ENCODE peak calls at places on chromosomes 13 and 19, in four cellular contexts. B is uterus, E is breast epithelium, T is spleen. S is an unnamed sample.

GRCh38 chr13:28313579-28313978 is 175.2 kb downstream of the PAN3 start:
- DNase-seq in B (no peak), T (no peak), E (no peak), S (no peak)

GRCh38 chr13:40484101-40484800 is 182.2 kb downstream of the FOXO1 start:
- DNase-seq in T (no peak), B (no peak), E (no peak), S (no peak)

GRCh38 chr13:22114630-22115311 is 443.9 kb downstream of the FGF9 start:
- DNase-seq in B (no peak), T (no peak), E (no peak), S (no peak)

GRCh38 chr13:70523622-70524021 is 415.4 kb upstream of the KLHL1 start:
- DNase-seq in T (no peak), B (no peak), E (no peak), S (no peak)

GRCh38 chr13:51269039-51269438 is 46.8 kb downstream of the FAM124A start:
- DNase-seq in E (no peak), T (no peak), B (no peak), S (no peak)

GRCh38 chr13:49040872-49041271 is 65.2 kb downstream of the FNDC3A start:
- DNase-seq in T (no peak), B (no peak), E (no peak), S (no peak)

GRCh38 chr19:50974702-50975555 is 5.5 kb upstream of the KLK6 start:
- DNase-seq in B (no peak), E (no peak), T (no peak), S (no peak)

GRCh38 chr13:43469791-43470190 is 317.0 kb downstream of the ENOX1 start:
- DNase-seq in E (no peak), T (no peak), B (no peak), S (no peak)

GRCh38 chr19:873084-874019 is 13.9 kb downstream of the CFD start:
- DNase-seq in B (no peak), E (no peak), T (peak), S (peak)

GRCh38 chr19:872266-872951 is 12.9 kb downstream of the CFD start:
- DNase-seq in E (no peak), B (peak), T (peak), S (peak)

GRCh38 chr19:876089-876488 is 16.6 kb downstream of the CFD start:
- DNase-seq in B (no peak), T (no peak), E (no peak), S (no peak)

GRCh38 chr19:876780-877314 is 16.1 kb downstream of the MED16 start:
- DNase-seq in T (no peak), B (no peak), E (no peak), S (no peak)

GRCh38 chr19:875265-875879 is 15.9 kb downstream of the CFD start:
- DNase-seq in T (no peak), E (no peak), B (no peak), S (no peak)
- TF ChIP-seq POLR2A in T (no peak), E (no peak), B (no peak), S (no peak)

GRCh38 chr13:53338760-53339159 is 310.1 kb downstream of the OLFM4 start:
- DNase-seq in B (no peak), T (no peak), E (no peak), S (no peak)

GRCh38 chr13:53340505-53341143 is 312.0 kb downstream of the OLFM4 start:
- DNase-seq in T (no peak), E (no peak), B (no peak), S (no peak)

GRCh38 chr13:53341144-53341510 is 312.5 kb downstream of the OLFM4 start:
- DNase-seq in B (no peak), E (no peak), T (no peak), S (no peak)

GRCh38 chr13:53343345-53343744 is 314.7 kb downstream of the OLFM4 start:
- DNase-seq in T (no peak), B (no peak), E (no peak), S (no peak)

DNA sequence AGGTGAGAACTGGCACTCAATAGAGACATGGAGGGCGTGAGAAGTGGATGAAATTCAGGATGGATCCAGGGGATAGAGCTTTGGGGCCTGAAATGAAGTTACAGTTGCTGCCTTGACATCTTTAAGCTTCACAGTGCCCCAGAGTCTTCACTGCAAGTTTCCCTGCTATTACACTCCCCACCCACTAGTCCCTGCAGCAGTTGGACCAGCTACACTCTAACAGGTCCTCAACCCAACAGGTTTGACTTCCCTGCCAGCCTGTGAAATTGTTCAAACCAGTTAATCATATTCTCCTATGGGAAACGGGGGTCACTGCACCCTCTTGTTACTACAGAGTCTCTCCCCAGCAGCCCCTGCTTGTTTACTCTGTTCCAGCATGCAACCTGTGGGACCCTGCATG is 314.0 kb downstream of the OLFM4 start:
- DNase-seq in E (no peak), T (no peak), B (no peak), S (no peak)
- TF ChIP-seq POLR2A in E (no peak), T (no peak), B (no peak), S (no peak)

GRCh38 chr13:97224544-97225324 is 2.6 kb downstream of the MBNL2 start:
- DNase-seq in B (no peak), T (no peak), E (peak), S (no peak)
- TF ChIP-seq POLR2A in B (no peak), T (no peak), E (no peak), S (no peak)

GRCh38 chr13:44853641-44854040 is 135.6 kb downstream of the NUFIP1 start:
- DNase-seq in B (no peak), E (no peak), T (no peak), S (no peak)

GRCh38 chr13:44857736-44858135 is 131.5 kb downstream of the NUFIP1 start:
- DNase-seq in B (no peak), T (no peak), E (no peak), S (no peak)

GRCh38 chr13:44857061-44857460 is 132.2 kb downstream of the NUFIP1 start:
- DNase-seq in T (no peak), E (no peak), B (no peak), S (no peak)

GRCh38 chr13:44855860-44856259 is 133.4 kb downstream of the NUFIP1 start:
- DNase-seq in T (no peak), E (no peak), B (no peak), S (no peak)

DNA sequence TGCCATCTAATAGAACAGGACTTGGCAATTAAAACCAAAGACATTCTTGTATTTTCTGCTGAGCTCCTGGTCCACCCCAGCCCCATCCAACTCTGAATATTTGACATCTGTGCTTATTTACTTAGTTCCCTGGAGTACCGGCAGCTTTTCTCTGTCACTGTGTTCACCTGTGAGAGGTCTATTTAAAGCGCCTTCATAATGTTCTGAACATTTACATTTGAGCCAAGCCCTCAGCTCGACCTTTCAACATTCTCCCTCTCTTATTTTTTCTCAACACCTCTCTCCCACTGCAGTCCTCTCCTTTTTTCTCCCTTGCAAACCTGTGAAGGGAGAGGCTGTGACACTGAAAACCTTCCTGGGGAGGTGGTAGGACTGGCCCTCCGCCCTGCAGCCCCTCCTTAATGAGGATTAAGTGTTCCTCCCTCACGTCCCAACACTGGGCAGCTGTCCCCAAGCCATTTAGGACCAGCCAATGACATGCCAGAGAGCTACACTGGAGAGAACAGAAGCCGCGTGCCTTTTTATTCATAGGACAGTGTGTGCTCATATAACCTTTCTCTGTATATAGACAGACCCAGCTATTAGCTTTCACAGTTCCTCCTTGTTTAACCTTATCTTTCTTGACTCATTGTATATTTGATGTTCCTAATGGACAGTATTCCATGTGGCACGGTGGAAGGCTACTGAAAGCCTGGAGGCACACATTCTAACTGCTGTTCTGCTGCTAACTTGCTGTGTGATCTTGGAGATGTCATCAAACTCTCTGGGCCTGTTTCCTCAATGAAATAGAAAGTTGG is 134.8 kb downstream of the NUFIP1 start:
- DNase-seq in B (no peak), T (no peak), E (no peak), S (no peak)
- TF ChIP-seq POLR2A in B (no peak), T (no peak), E (no peak), S (no peak)

GRCh38 chr19:33348301-33349010 is 25.1 kb upstream of the CEBPG start:
- DNase-seq in T (no peak), E (peak), B (no peak), S (peak)
- TF ChIP-seq POLR2A in T (no peak), E (no peak), B (no peak), S (no peak)

GRCh38 chr19:3064011-3064330 is 1.7 kb upstream of the TLE5 start:
- DNase-seq in T (no peak), B (no peak), E (no peak), S (no peak)

GRCh38 chr19:3059653-3060052 is 2.6 kb downstream of the TLE5 start:
- DNase-seq in B (no peak), T (no peak), E (no peak), S (no peak)

GRCh38 chr19:3062165-3063105 is at the start of gene TLE5:
- DNase-seq in B (no peak), E (no peak), T (peak), S (peak)

GRCh38 chr19:3060852-3061182 is 1.5 kb downstream of the TLE5 start:
- DNase-seq in E (no peak), B (no peak), T (no peak), S (no peak)

GRCh38 chr19:3061214-3062161 is 807 bp downstream of the TLE5 start:
- DNase-seq in T (peak), E (no peak), B (peak), S (no peak)
- TF ChIP-seq POLR2A in T (no peak), E (no peak), B (no peak), S (no peak)

DNA sequence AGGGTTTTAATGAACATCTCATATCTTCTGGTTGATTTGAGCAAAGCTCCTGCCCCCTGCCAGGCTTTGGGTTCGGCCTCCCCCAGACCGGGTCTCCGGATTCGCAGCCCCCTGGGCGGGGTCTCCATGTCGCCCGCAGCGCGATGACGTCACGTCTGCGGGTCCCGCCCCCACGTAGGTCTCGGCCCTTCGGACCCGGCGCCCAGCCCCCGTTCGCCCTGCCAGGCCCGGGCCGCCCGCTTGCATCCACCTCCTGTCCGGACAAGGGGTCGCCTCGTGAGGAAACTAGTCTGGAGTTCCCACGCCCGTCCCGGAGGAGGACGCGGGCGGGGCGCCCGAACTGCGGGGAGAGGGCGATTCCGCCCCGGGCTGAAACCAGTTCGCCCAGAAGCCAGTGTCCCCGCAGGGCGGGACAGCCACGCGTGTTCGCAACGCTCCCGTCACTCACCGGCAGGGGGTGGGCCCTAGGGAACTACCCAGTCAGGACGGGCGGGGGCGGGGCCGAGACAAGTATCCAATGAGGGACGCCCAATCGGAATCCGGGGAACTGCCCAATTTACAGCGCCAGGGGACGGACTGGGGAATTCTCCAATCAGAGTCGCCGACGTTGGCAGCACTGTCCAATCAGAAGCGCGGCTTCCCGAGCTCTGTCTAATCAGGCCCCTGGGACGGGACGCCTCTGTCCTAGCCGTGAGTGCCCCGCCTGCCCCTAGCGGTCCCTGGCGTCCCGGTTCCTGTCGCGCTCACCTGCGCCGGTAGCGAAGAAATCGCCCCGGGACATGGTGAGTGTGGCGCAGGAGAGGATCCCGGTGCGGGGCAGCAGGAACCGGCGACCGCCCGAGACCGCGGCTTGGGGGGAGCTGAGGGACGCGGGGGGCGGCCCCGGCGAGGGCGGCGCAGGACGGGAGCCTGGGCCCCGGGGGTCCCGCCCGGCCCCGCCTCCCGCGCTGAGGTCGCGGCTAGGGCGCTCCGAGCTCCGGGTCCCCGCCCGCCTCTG is at the start of gene ZNF555:
- DNase-seq in B (peak), E (peak), T (peak), S (peak)
- TF ChIP-seq POLR2A in B (no peak), E (no peak), T (no peak), S (peak)

GRCh38 chr19:3366104-3366760 is at the start of gene NFIC:
- DNase-seq in E (peak), B (peak), T (peak), S (peak)
- TF ChIP-seq POLR2A in E (peak), B (no peak), T (no peak), S (peak)

S was measured in H54.